ENCODE peak calls at places on chromosome 11, in eight cellular contexts. H, E, O, Z, S, K, W and T are unnamed samples.

GRCh38 chr11:133663135-133663534 is 130.8 kb upstream of the OPCML start:
- DNase-seq in E (no peak), O (no peak), H (no peak), Z (no peak), K (no peak), W (no peak), S (no peak), T (no peak)

GRCh38 chr11:2797181-2797711 is 88.3 kb downstream of the CDKN1C start:
- DNase-seq in Z (no peak), S (no peak), H (no peak), K (peak), W (no peak), E (no peak), O (no peak), T (peak)

GRCh38 chr11:93480756-93481155 is 62.4 kb downstream of the SMCO4 start:
- DNase-seq in O (no peak), E (no peak), W (peak), Z (no peak), H (no peak), S (no peak), K (no peak), T (no peak)

GRCh38 chr11:65852508-65853248 is 5.3 kb downstream of the CFL1 start:
- DNase-seq in Z (no peak), K (no peak), S (no peak), H (peak), O (no peak), W (no peak), E (no peak), T (no peak)

GRCh38 chr11:67600324-67601029 is 6.3 kb upstream of the NDUFV1 start:
- DNase-seq in Z (no peak), E (no peak), W (no peak), K (no peak), S (no peak), H (no peak), O (no peak), T (no peak)

GRCh38 chr11:66885469-66886316 is 28.8 kb downstream of the LRFN4 start:
- DNase-seq in K (no peak), W (no peak), Z (no peak), S (no peak), E (no peak), H (no peak), O (no peak), T (peak)

GRCh38 chr11:60927600-60927999 is 3.3 kb downstream of the TMEM132A start:
- DNase-seq in O (no peak), S (no peak), K (no peak), Z (no peak), H (no peak), E (no peak), W (no peak), T (peak)

GRCh38 chr11:7060828-7061227 is 28.0 kb upstream of the RBMXL2 start:
- DNase-seq in Z (no peak), H (no peak), W (no peak), O (peak), K (no peak), S (no peak), E (no peak), T (no peak)

GRCh38 chr11:12693075-12693473 is 18.9 kb downstream of the TEAD1 start:
- DNase-seq in K (no peak), W (no peak), Z (no peak), E (no peak), O (peak), H (peak), S (no peak), T (no peak)

GRCh38 chr11:12052676-12053605 is 44.5 kb upstream of the DKK3 start:
- DNase-seq in E (no peak), W (no peak), O (no peak), K (no peak), Z (no peak), S (no peak), H (no peak), T (no peak)

GRCh38 chr11:17208257-17208999 is 642 bp upstream of the PIK3C2A start:
- DNase-seq in K (no peak), H (peak), W (peak), E (no peak), S (peak), Z (peak), O (peak), T (peak)

GRCh38 chr11:27757953-27758352 is 57.7 kb upstream of the BDNF start:
- DNase-seq in E (no peak), S (peak), K (no peak), O (no peak), Z (no peak), W (peak), H (no peak), T (no peak)

GRCh38 chr11:57358543-57358961 is 20.4 kb downstream of the P2RX3 start:
- DNase-seq in Z (no peak), O (no peak), K (no peak), H (no peak), W (peak), S (no peak), E (no peak), T (no peak)

GRCh38 chr11:111733009-111733408 is 33.2 kb downstream of the PPP2R1B start:
- DNase-seq in E (no peak), H (no peak), W (no peak), Z (no peak), K (peak), O (peak), S (peak), T (no peak)

GRCh38 chr11:34068098-34068497 is 16.6 kb downstream of the CAPRIN1 start:
- DNase-seq in K (no peak), O (peak), Z (no peak), W (peak), H (no peak), E (no peak), S (peak), T (no peak)

GRCh38 chr11:64888761-64889511 is 10.5 kb upstream of the EHD1 start:
- DNase-seq in W (peak), Z (no peak), S (no peak), K (no peak), O (peak), H (peak), E (no peak), T (peak)

GRCh38 chr11:69390561-69390960 is 90.9 kb upstream of the LINC01488 start:
- DNase-seq in Z (no peak), W (no peak), E (no peak), H (no peak), S (no peak), O (no peak), K (no peak), T (no peak)

GRCh38 chr11:67524480-67524808 is 1.2 kb upstream of the CABP2 start:
- DNase-seq in O (no peak), H (no peak), S (no peak), K (no peak), E (no peak), W (no peak), Z (no peak), T (no peak)

GRCh38 chr11:71127806-71128205 is 124.6 kb downstream of the SHANK2 start:
- DNase-seq in Z (no peak), S (no peak), W (no peak), O (no peak), K (no peak), H (no peak), E (no peak), T (no peak)

GRCh38 chr11:121482231-121483129 is 29.7 kb upstream of the SORL1-AS1 start:
- DNase-seq in H (no peak), S (no peak), W (no peak), E (no peak), Z (no peak), O (no peak), K (no peak), T (no peak)